ENCODE peak calls at places on chromosome 16, in seven cellular contexts. A, G, O, X, Q, V and U are unnamed samples.

GRCh38 chr16:81394966-81395655 is 49.5 kb upstream of the CMIP start:
- DNase-seq in A (no peak), G (peak; percentile 45), O (no peak), X (no peak), Q (no peak), V (no peak), U (no peak)

GRCh38 chr16:73549960-73550359 is 502.0 kb upstream of the ZFHX3 start:
- DNase-seq in A (no peak), G (no peak), O (no peak), X (no peak), Q (no peak), V (no peak), U (no peak)

GRCh38 chr16:67198238-67198734 is 645 bp upstream of the ELMO3 start:
- DNase-seq in A (peak; percentile 82), G (no peak), O (no peak), X (peak; percentile 76), Q (no peak), V (peak; percentile 68), U (no peak)

GRCh38 chr16:89629827-89630610 is 16.6 kb downstream of the DPEP1 start:
- DNase-seq in A (no peak), G (no peak), O (no peak), X (no peak), Q (no peak), V (no peak), U (no peak)

GRCh38 chr16:51164167-51164566 is 13.1 kb upstream of the SALL1 start:
- DNase-seq in A (no peak), G (no peak), O (no peak), X (peak; percentile 38), Q (no peak), V (no peak), U (no peak)

GRCh38 chr16:52618753-52619497 is 72.0 kb upstream of the TOX3 start:
- DNase-seq in A (no peak), G (no peak), O (no peak), X (no peak), Q (no peak), V (no peak), U (no peak)

GRCh38 chr16:47492428-47493357 is 31.6 kb downstream of the PHKB start:
- DNase-seq in A (peak; percentile 71), G (peak; percentile 79), O (peak; percentile 11), X (peak; percentile 39), Q (peak; percentile 79), V (peak; percentile 21), U (no peak)

GRCh38 chr16:89890200-89890599 is 16.8 kb downstream of the TCF25 start:
- DNase-seq in A (no peak), G (no peak), O (no peak), X (no peak), Q (no peak), V (no peak), U (no peak)

GRCh38 chr16:29710227-29711219 is 31.5 kb downstream of the QPRT start:
- DNase-seq in A (peak; percentile 16), G (no peak), O (peak; percentile 47), X (peak; percentile 76), Q (no peak), V (peak; percentile 82), U (peak; percentile 23)

GRCh38 chr16:54444851-54445523 is 158.4 kb upstream of the IRX3 start:
- DNase-seq in A (no peak), G (no peak), O (no peak), X (no peak), Q (no peak), V (no peak), U (no peak)

GRCh38 chr16:47983999-47984580 is 171.7 kb downstream of the ABCC12 start:
- DNase-seq in A (no peak), G (no peak), O (no peak), X (no peak), Q (no peak), V (no peak), U (no peak)

GRCh38 chr16:88541831-88542230 is 28.4 kb upstream of the ZC3H18 start:
- DNase-seq in A (no peak), G (no peak), O (no peak), X (no peak), Q (no peak), V (peak; percentile 35), U (no peak)

GRCh38 chr16:10576390-10577304 is 3.8 kb downstream of the EMP2 start:
- DNase-seq in A (no peak), G (no peak), O (no peak), X (no peak), Q (no peak), V (no peak), U (no peak)

GRCh38 chr16:12753203-12754023 is 50.3 kb downstream of the CPPED1 start:
- DNase-seq in A (no peak), G (no peak), O (no peak), X (no peak), Q (no peak), V (no peak), U (peak; percentile 16)

GRCh38 chr16:73058221-73058615 is 10.3 kb upstream of the ZFHX3 start:
- DNase-seq in A (peak; percentile 86), G (peak; percentile 63), O (no peak), X (peak; percentile 66), Q (peak; percentile 63), V (peak; percentile 62), U (no peak)

GRCh38 chr16:78762222-78762621 is 662.8 kb downstream of the WWOX start:
- DNase-seq in A (no peak), G (no peak), O (no peak), X (no peak), Q (no peak), V (no peak), U (no peak)

GRCh38 chr16:4011225-4011939 is 104.9 kb downstream of the ADCY9 start:
- DNase-seq in A (no peak), G (no peak), O (no peak), X (peak; percentile 72), Q (no peak), V (peak; percentile 64), U (peak; percentile 29)

GRCh38 chr16:71254832-71255560 is 24.5 kb upstream of the HYDIN start:
- DNase-seq in A (no peak), G (no peak), O (no peak), X (no peak), Q (no peak), V (peak; percentile 56), U (no peak)

GRCh38 chr16:87713469-87714229 is 52.1 kb downstream of the KLHDC4 start:
- DNase-seq in A (no peak), G (no peak), O (peak; percentile 67), X (no peak), Q (no peak), V (no peak), U (no peak)

GRCh38 chr16:14364386-14365199 is 265.5 kb downstream of the PARN start:
- DNase-seq in A (peak; percentile 73), G (no peak), O (no peak), X (no peak), Q (no peak), V (peak; percentile 30), U (no peak)

GRCh38 chr16:87703071-87703470 is 62.7 kb downstream of the KLHDC4 start:
- DNase-seq in A (no peak), G (no peak), O (no peak), X (no peak), Q (no peak), V (no peak), U (no peak)

GRCh38 chr16:53771655-53772497 is 67.9 kb downstream of the FTO start:
- DNase-seq in A (no peak), G (no peak), O (no peak), X (no peak), Q (no peak), V (no peak), U (no peak)

GRCh38 chr16:8848939-8849391 is 19.8 kb downstream of the CARHSP1 start:
- DNase-seq in A (no peak), G (no peak), O (no peak), X (peak; percentile 56), Q (no peak), V (no peak), U (no peak)

GRCh38 chr16:78665373-78665772 is 565.9 kb downstream of the WWOX start:
- DNase-seq in A (no peak), G (no peak), O (no peak), X (no peak), Q (no peak), V (no peak), U (no peak)

DNA sequence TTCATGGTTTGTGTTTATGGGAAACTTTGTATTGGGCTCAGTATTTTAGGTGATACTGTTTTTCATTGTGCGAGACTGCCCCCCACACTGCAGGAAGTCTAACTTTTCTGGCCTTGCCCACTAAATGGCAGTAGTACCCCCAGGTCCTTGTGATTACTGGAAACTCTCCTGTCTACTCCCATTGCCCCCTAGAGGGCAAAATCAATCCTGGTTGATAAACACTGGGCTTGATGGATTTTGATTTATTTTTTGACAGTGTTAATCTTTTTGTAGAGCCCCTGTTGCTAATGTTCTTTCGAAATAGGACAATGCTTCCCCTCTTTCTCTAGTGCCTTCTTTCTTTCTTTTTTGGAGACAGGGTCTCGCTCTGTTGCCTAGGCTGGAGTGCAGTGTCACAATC is 15.5 kb downstream of the METTL9 start:
- DNase-seq in A (no peak), G (no peak), O (no peak), X (peak; percentile 21), Q (no peak), V (peak; percentile 38), U (no peak)
- TF ChIP-seq CTCF in A (no peak), G (no peak), O (no peak), X (peak; percentile 42), Q (no peak), V (peak; percentile 31), U (no peak)

DNA sequence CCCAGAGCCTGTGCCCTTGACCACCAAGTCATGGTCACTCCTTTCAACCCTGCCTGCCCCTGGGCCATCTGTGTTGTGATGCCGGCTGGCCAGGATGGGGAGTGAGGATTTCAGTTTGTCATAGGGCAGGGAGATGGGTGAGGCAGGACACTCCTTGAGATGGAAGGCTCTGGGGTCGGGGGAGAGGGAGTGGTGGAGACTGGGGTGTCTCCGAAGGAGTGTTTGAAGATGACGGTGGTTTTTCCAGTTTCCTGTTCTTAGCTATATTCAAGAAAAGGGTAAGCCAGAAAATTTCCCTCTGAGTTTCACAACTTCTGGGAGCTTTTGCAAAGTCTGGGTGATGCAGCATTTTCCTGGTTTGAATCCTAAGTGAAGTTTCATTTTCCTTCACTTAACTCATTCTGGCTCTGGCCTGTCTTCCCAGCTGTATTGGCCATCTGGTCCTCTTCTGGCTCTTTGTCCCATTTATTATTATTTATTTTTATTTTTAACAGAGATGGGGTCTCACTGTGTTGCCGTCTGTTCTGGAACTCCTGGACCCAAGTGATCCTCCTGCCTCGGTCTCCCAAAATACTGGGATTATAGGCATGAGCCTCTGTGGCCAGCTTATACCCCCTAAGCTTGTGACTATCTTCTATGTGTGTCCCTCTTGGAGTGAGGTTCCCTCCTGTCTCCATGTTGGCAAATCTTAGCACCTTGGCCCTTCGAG is 27.7 kb downstream of the ABCC1 start:
- DNase-seq in A (no peak), G (no peak), O (no peak), X (no peak), Q (peak; percentile 63), V (no peak), U (no peak)
- H3K27ac ChIP-seq in A (peak overlapping the region; percentile 79), G (peak overlapping the region; percentile 7), O (no peak overlapping the region), X (no peak overlapping the region), Q (peak overlapping the region; percentile 72), V (no peak overlapping the region), U (no peak overlapping the region)

GRCh38 chr16:740764-741505 is at the start of gene CIAO3:
- DNase-seq in A (peak; percentile 95), G (peak; percentile 91), O (peak; percentile 90), X (peak; percentile 92), Q (peak; percentile 90), V (peak; percentile 96), U (peak; percentile 89)
- TF ChIP-seq CTCF in A (peak; percentile 91), G (peak; percentile 90), O (peak; percentile 93), X (peak; percentile 87), Q (peak; percentile 90), V (peak; percentile 82), U (peak; percentile 92)

DNA sequence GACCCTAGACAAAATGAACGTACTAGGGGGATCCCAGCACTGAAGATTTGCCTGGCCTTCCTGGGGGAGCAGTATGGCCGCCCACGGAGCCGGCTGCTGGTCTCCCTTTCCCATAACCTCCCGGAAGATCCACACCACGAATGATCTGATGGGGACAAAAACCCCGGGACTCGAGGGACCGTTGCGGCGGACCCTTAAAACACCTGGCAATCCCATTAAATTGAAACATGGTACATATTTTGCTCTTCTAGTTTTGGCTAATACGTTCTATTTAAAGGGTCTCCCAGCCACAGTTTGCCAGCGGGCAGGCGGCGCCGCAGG is 45.2 kb upstream of the LCMT1 start:
- DNase-seq in A (no peak), G (no peak), O (no peak), X (no peak), Q (no peak), V (no peak), U (no peak)
- H3K27ac ChIP-seq in A (peak overlapping the region; percentile 88), G (peak overlapping the region; percentile 83), O (peak overlapping the region; percentile 61), X (peak overlapping the region; percentile 76), Q (peak overlapping the region; percentile 95), V (peak overlapping the region; percentile 63), U (peak overlapping the region; percentile 50)